ENCODE peak calls at places on chromosomes 11 and 22, in seven cellular contexts. One of them, this sample, is unnamed.
A peak's percentile ranks its signal among the peaks of the same experiment; 100 is the strongest.

GRCh38 chr11:15819679-15820286 is 536.6 kb downstream of the SOX6 start:
- DNase-seq in hippocampal formation: peak; percentile 83
- DNase-seq in K562: peak; percentile 66
- DNase-seq in Ammon's horn: peak; percentile 96
- DNase-seq in endothelial cell of umbilical vein: peak; percentile 61
- DNase-seq in AG09319: no peak
- DNase-seq in GM23338: peak; percentile 76
- DNase-seq in this sample: no peak

GRCh38 chr22:23210428-23211170 is 30.3 kb downstream of the BCR start:
- DNase-seq in hippocampal formation: no peak
- DNase-seq in K562: no peak
- DNase-seq in Ammon's horn: no peak
- DNase-seq in endothelial cell of umbilical vein: no peak
- DNase-seq in AG09319: no peak
- DNase-seq in GM23338: no peak
- DNase-seq in this sample: no peak

GRCh38 chr22:40463017-40463631 is 92.7 kb downstream of the SGSM3 start:
- DNase-seq in hippocampal formation: no peak
- DNase-seq in K562: peak; percentile 59
- DNase-seq in Ammon's horn: peak; percentile 50
- DNase-seq in endothelial cell of umbilical vein: no peak
- DNase-seq in AG09319: no peak
- DNase-seq in GM23338: no peak
- DNase-seq in this sample: no peak

GRCh38 chr11:117861151-117862018 is 15.1 kb downstream of the FXYD6 start:
- DNase-seq in hippocampal formation: no peak
- DNase-seq in K562: no peak
- DNase-seq in Ammon's horn: no peak
- DNase-seq in endothelial cell of umbilical vein: peak; percentile 15
- DNase-seq in AG09319: no peak
- DNase-seq in GM23338: peak; percentile 96
- DNase-seq in this sample: no peak

GRCh38 chr11:59767212-59767611 is 12.0 kb downstream of the STX3 start:
- DNase-seq in hippocampal formation: no peak
- DNase-seq in K562: peak; percentile 56
- DNase-seq in Ammon's horn: no peak
- DNase-seq in endothelial cell of umbilical vein: no peak
- DNase-seq in AG09319: no peak
- DNase-seq in GM23338: no peak
- DNase-seq in this sample: no peak

GRCh38 chr11:91967018-91967715 is 257.5 kb upstream of the FAT3 start:
- DNase-seq in hippocampal formation: no peak
- DNase-seq in K562: no peak
- DNase-seq in Ammon's horn: no peak
- DNase-seq in endothelial cell of umbilical vein: no peak
- DNase-seq in AG09319: no peak
- DNase-seq in GM23338: no peak
- DNase-seq in this sample: no peak

GRCh38 chr22:31960767-31961166 is 16.4 kb downstream of the YWHAH start:
- DNase-seq in hippocampal formation: no peak
- DNase-seq in K562: no peak
- DNase-seq in Ammon's horn: no peak
- DNase-seq in endothelial cell of umbilical vein: no peak
- DNase-seq in AG09319: no peak
- DNase-seq in GM23338: peak; percentile 57
- DNase-seq in this sample: no peak

GRCh38 chr11:117096140-117096972 is 1.9 kb downstream of the SIK3 start:
- DNase-seq in hippocampal formation: peak; percentile 79
- DNase-seq in K562: peak; percentile 80
- DNase-seq in Ammon's horn: peak; percentile 88
- DNase-seq in endothelial cell of umbilical vein: no peak
- DNase-seq in AG09319: no peak
- DNase-seq in GM23338: peak; percentile 57
- DNase-seq in this sample: no peak

GRCh38 chr22:28594076-28594783 is 85.4 kb downstream of the TTC28 start:
- DNase-seq in hippocampal formation: no peak
- DNase-seq in K562: no peak
- DNase-seq in Ammon's horn: no peak
- DNase-seq in endothelial cell of umbilical vein: no peak
- DNase-seq in AG09319: no peak
- DNase-seq in GM23338: no peak
- DNase-seq in this sample: no peak

GRCh38 chr11:69884286-69884685 is 65.1 kb upstream of the FGF3 start:
- DNase-seq in hippocampal formation: no peak
- DNase-seq in K562: no peak
- DNase-seq in Ammon's horn: no peak
- DNase-seq in endothelial cell of umbilical vein: no peak
- DNase-seq in AG09319: no peak
- DNase-seq in GM23338: no peak
- DNase-seq in this sample: no peak

GRCh38 chr11:117072517-117073218 is 25.6 kb downstream of the SIK3 start:
- DNase-seq in hippocampal formation: no peak
- DNase-seq in K562: peak; percentile 68
- DNase-seq in Ammon's horn: peak; percentile 61
- DNase-seq in endothelial cell of umbilical vein: peak; percentile 90
- DNase-seq in AG09319: peak; percentile 68
- DNase-seq in GM23338: no peak
- DNase-seq in this sample: no peak

GRCh38 chr11:32136654-32137053 is 45.8 kb downstream of the RCN1 start:
- DNase-seq in hippocampal formation: no peak
- DNase-seq in K562: no peak
- DNase-seq in Ammon's horn: no peak
- DNase-seq in endothelial cell of umbilical vein: no peak
- DNase-seq in AG09319: no peak
- DNase-seq in GM23338: no peak
- DNase-seq in this sample: no peak

GRCh38 chr11:19890308-19890707 is 177.7 kb downstream of the NAV2 start:
- DNase-seq in hippocampal formation: no peak
- DNase-seq in K562: no peak
- DNase-seq in Ammon's horn: no peak
- DNase-seq in endothelial cell of umbilical vein: peak; percentile 37
- DNase-seq in AG09319: no peak
- DNase-seq in GM23338: no peak
- DNase-seq in this sample: no peak

GRCh38 chr22:20435436-20436308 is 2.0 kb downstream of the SCARF2 start:
- DNase-seq in hippocampal formation: no peak
- DNase-seq in K562: no peak
- DNase-seq in Ammon's horn: no peak
- DNase-seq in endothelial cell of umbilical vein: no peak
- DNase-seq in AG09319: no peak
- DNase-seq in GM23338: no peak
- DNase-seq in this sample: no peak

GRCh38 chr11:22163394-22163797 is 29.5 kb upstream of the ANO5 start:
- DNase-seq in hippocampal formation: no peak
- DNase-seq in K562: no peak
- DNase-seq in Ammon's horn: peak; percentile 12
- DNase-seq in endothelial cell of umbilical vein: no peak
- DNase-seq in AG09319: no peak
- DNase-seq in GM23338: no peak
- DNase-seq in this sample: no peak

GRCh38 chr11:23425379-23425778 is 565.1 kb upstream of the CCDC179 start:
- DNase-seq in hippocampal formation: no peak
- DNase-seq in K562: no peak
- DNase-seq in Ammon's horn: peak; percentile 8
- DNase-seq in endothelial cell of umbilical vein: no peak
- DNase-seq in AG09319: no peak
- DNase-seq in GM23338: no peak
- DNase-seq in this sample: no peak

GRCh38 chr22:45831394-45831793 is 145.6 kb downstream of the WNT7B start:
- DNase-seq in hippocampal formation: no peak
- DNase-seq in K562: no peak
- DNase-seq in Ammon's horn: no peak
- DNase-seq in endothelial cell of umbilical vein: peak; percentile 26
- DNase-seq in AG09319: no peak
- DNase-seq in GM23338: no peak
- DNase-seq in this sample: no peak

GRCh38 chr11:111913997-111914396 is 1.5 kb downstream of the HSPB2 start:
- DNase-seq in hippocampal formation: peak; percentile 85
- DNase-seq in K562: no peak
- DNase-seq in Ammon's horn: peak; percentile 90
- DNase-seq in endothelial cell of umbilical vein: peak; percentile 61
- DNase-seq in AG09319: peak; percentile 43
- DNase-seq in GM23338: no peak
- DNase-seq in this sample: no peak

GRCh38 chr11:32213223-32213622 is 122.3 kb downstream of the RCN1 start:
- DNase-seq in hippocampal formation: no peak
- DNase-seq in K562: no peak
- DNase-seq in Ammon's horn: no peak
- DNase-seq in endothelial cell of umbilical vein: no peak
- DNase-seq in AG09319: no peak
- DNase-seq in GM23338: no peak
- DNase-seq in this sample: no peak

GRCh38 chr22:17266261-17266971 is 47.2 kb upstream of the ADA2 start:
- DNase-seq in hippocampal formation: no peak
- DNase-seq in K562: no peak
- DNase-seq in Ammon's horn: peak; percentile 55
- DNase-seq in endothelial cell of umbilical vein: no peak
- DNase-seq in AG09319: no peak
- DNase-seq in GM23338: peak; percentile 90
- DNase-seq in this sample: peak; percentile 94

GRCh38 chr11:65559951-65560537 is 1.9 kb upstream of the LTBP3 start:
- DNase-seq in hippocampal formation: peak; percentile 8
- DNase-seq in K562: peak; percentile 42
- DNase-seq in Ammon's horn: peak; percentile 55
- DNase-seq in endothelial cell of umbilical vein: peak; percentile 76
- DNase-seq in AG09319: no peak
- DNase-seq in GM23338: no peak
- DNase-seq in this sample: no peak

GRCh38 chr11:128235958-128236357 is 351.4 kb downstream of the ETS1 start:
- DNase-seq in hippocampal formation: no peak
- DNase-seq in K562: peak; percentile 42
- DNase-seq in Ammon's horn: no peak
- DNase-seq in endothelial cell of umbilical vein: peak; percentile 56
- DNase-seq in AG09319: no peak
- DNase-seq in GM23338: no peak
- DNase-seq in this sample: no peak

GRCh38 chr11:24046731-24047130 is 450.1 kb upstream of the LUZP2 start:
- DNase-seq in hippocampal formation: no peak
- DNase-seq in K562: no peak
- DNase-seq in Ammon's horn: no peak
- DNase-seq in endothelial cell of umbilical vein: no peak
- DNase-seq in AG09319: no peak
- DNase-seq in GM23338: no peak
- DNase-seq in this sample: no peak

GRCh38 chr22:30439226-30439625 is 13.7 kb downstream of the MTFP1 start:
- DNase-seq in hippocampal formation: no peak
- DNase-seq in K562: no peak
- DNase-seq in Ammon's horn: no peak
- DNase-seq in endothelial cell of umbilical vein: no peak
- DNase-seq in AG09319: no peak
- DNase-seq in GM23338: no peak
- DNase-seq in this sample: no peak

GRCh38 chr22:44583854-44584253 is 85.8 kb upstream of the RTL6 start:
- DNase-seq in hippocampal formation: no peak
- DNase-seq in K562: no peak
- DNase-seq in Ammon's horn: no peak
- DNase-seq in endothelial cell of umbilical vein: no peak
- DNase-seq in AG09319: no peak
- DNase-seq in GM23338: peak; percentile 36
- DNase-seq in this sample: no peak

GRCh38 chr22:47046411-47047065 is 284.1 kb downstream of the TBC1D22A start:
- DNase-seq in hippocampal formation: no peak
- DNase-seq in K562: no peak
- DNase-seq in Ammon's horn: no peak
- DNase-seq in endothelial cell of umbilical vein: no peak
- DNase-seq in AG09319: no peak
- DNase-seq in GM23338: no peak
- DNase-seq in this sample: no peak

GRCh38 chr22:34111210-34111824 is 191.0 kb upstream of the LARGE1 start:
- DNase-seq in hippocampal formation: no peak
- DNase-seq in K562: peak; percentile 7
- DNase-seq in Ammon's horn: peak; percentile 45
- DNase-seq in endothelial cell of umbilical vein: no peak
- DNase-seq in AG09319: no peak
- DNase-seq in GM23338: peak; percentile 80
- DNase-seq in this sample: no peak

GRCh38 chr11:74035264-74035663 is 26.4 kb upstream of the UCP3 start:
- DNase-seq in hippocampal formation: no peak
- DNase-seq in K562: no peak
- DNase-seq in Ammon's horn: no peak
- DNase-seq in endothelial cell of umbilical vein: no peak
- DNase-seq in AG09319: no peak
- DNase-seq in GM23338: no peak
- DNase-seq in this sample: no peak

GRCh38 chr11:10975287-10975721 is 117.5 kb upstream of the ZBED5 start:
- DNase-seq in hippocampal formation: peak; percentile 40
- DNase-seq in K562: no peak
- DNase-seq in Ammon's horn: peak; percentile 55
- DNase-seq in endothelial cell of umbilical vein: no peak
- DNase-seq in AG09319: no peak
- DNase-seq in GM23338: no peak
- DNase-seq in this sample: no peak

GRCh38 chr11:69994810-69995209 is 83.3 kb upstream of the ANO1 start:
- DNase-seq in hippocampal formation: no peak
- DNase-seq in K562: no peak
- DNase-seq in Ammon's horn: no peak
- DNase-seq in endothelial cell of umbilical vein: no peak
- DNase-seq in AG09319: no peak
- DNase-seq in GM23338: no peak
- DNase-seq in this sample: no peak

GRCh38 chr11:16805942-16806341 is 67.5 kb downstream of the C11orf58 start:
- DNase-seq in hippocampal formation: no peak
- DNase-seq in K562: no peak
- DNase-seq in Ammon's horn: no peak
- DNase-seq in endothelial cell of umbilical vein: no peak
- DNase-seq in AG09319: no peak
- DNase-seq in GM23338: no peak
- DNase-seq in this sample: no peak

GRCh38 chr11:16217631-16218030 is 138.7 kb downstream of the SOX6 start:
- DNase-seq in hippocampal formation: no peak
- DNase-seq in K562: no peak
- DNase-seq in Ammon's horn: no peak
- DNase-seq in endothelial cell of umbilical vein: no peak
- DNase-seq in AG09319: no peak
- DNase-seq in GM23338: no peak
- DNase-seq in this sample: no peak

GRCh38 chr22:37768273-37768672 is 39.5 kb upstream of the GCAT start:
- DNase-seq in hippocampal formation: no peak
- DNase-seq in K562: no peak
- DNase-seq in Ammon's horn: no peak
- DNase-seq in endothelial cell of umbilical vein: no peak
- DNase-seq in AG09319: no peak
- DNase-seq in GM23338: peak; percentile 58
- DNase-seq in this sample: no peak